ENCODE peak calls at places on chromosomes 11 and 22, in seven cellular contexts. One of them, this sample, is unnamed. For H4K20me1, the result is how much of the 10 kb centered on the place peaks cover.

GRCh38 chr11:32722255-32722654 is 72.2 kb downstream of the CCDC73 start:
- DNase-seq in fibroblast of lung: no peak
- DNase-seq in GM23248: no peak
- DNase-seq in IMR-90: no peak
- DNase-seq in K562: no peak
- DNase-seq in astrocyte: no peak
- DNase-seq in HCT116: no peak
- DNase-seq in this sample: no peak

GRCh38 chr22:39212721-39213376 is 31.9 kb downstream of the PDGFB start:
- DNase-seq in astrocyte: no peak
- DNase-seq in GM23248: no peak
- DNase-seq in IMR-90: no peak
- DNase-seq in fibroblast of lung: peak
- DNase-seq in HCT116: peak
- DNase-seq in K562: peak
- DNase-seq in this sample: no peak

GRCh38 chr22:29158546-29158945 is 47.1 kb upstream of the EMID1 start:
- DNase-seq in HCT116: no peak
- DNase-seq in fibroblast of lung: no peak
- DNase-seq in IMR-90: no peak
- DNase-seq in K562: no peak
- DNase-seq in astrocyte: no peak
- DNase-seq in GM23248: no peak
- DNase-seq in this sample: no peak

GRCh38 chr11:34161812-34162506 is 56.5 kb downstream of the NAT10 start:
- DNase-seq in GM23248: peak
- DNase-seq in astrocyte: peak
- DNase-seq in IMR-90: peak
- DNase-seq in fibroblast of lung: no peak
- DNase-seq in K562: peak
- DNase-seq in HCT116: no peak
- DNase-seq in this sample: no peak

GRCh38 chr11:2690261-2690575 is 9.6 kb downstream of the KCNQ1OT1 start:
- DNase-seq in fibroblast of lung: no peak
- DNase-seq in K562: no peak
- DNase-seq in IMR-90: no peak
- DNase-seq in GM23248: no peak
- DNase-seq in HCT116: no peak
- DNase-seq in astrocyte: no peak
- DNase-seq in this sample: no peak

GRCh38 chr22:41991111-41991510 is 7.5 kb upstream of the WBP2NL start:
- DNase-seq in K562: no peak
- DNase-seq in fibroblast of lung: no peak
- DNase-seq in HCT116: no peak
- DNase-seq in GM23248: no peak
- DNase-seq in IMR-90: no peak
- DNase-seq in astrocyte: no peak
- DNase-seq in this sample: no peak

GRCh38 chr11:34495724-34496377 is 17.7 kb downstream of the ELF5 start:
- DNase-seq in astrocyte: peak
- DNase-seq in IMR-90: no peak
- DNase-seq in GM23248: peak
- DNase-seq in fibroblast of lung: no peak
- DNase-seq in HCT116: peak
- DNase-seq in K562: no peak
- DNase-seq in this sample: no peak

GRCh38 chr11:1481483-1481825 is 5.1 kb downstream of the MOB2 start:
- DNase-seq in HCT116: no peak
- DNase-seq in GM23248: no peak
- DNase-seq in fibroblast of lung: no peak
- DNase-seq in astrocyte: no peak
- DNase-seq in K562: no peak
- DNase-seq in IMR-90: no peak
- DNase-seq in this sample: no peak

GRCh38 chr11:10317281-10317755 is 12.4 kb downstream of the ADM start:
- DNase-seq in HCT116: no peak
- DNase-seq in fibroblast of lung: peak
- DNase-seq in K562: no peak
- DNase-seq in IMR-90: peak
- DNase-seq in astrocyte: no peak
- DNase-seq in GM23248: no peak
- DNase-seq in this sample: no peak

GRCh38 chr22:35299217-35299716 is 427 bp upstream of the TOM1 start:
- DNase-seq in IMR-90: no peak
- DNase-seq in fibroblast of lung: peak
- DNase-seq in K562: no peak
- DNase-seq in HCT116: no peak
- DNase-seq in GM23248: peak
- DNase-seq in astrocyte: peak
- DNase-seq in this sample: no peak

GRCh38 chr22:36758792-36759271 is 17.1 kb downstream of the IFT27 start:
- DNase-seq in astrocyte: no peak
- DNase-seq in fibroblast of lung: no peak
- DNase-seq in HCT116: no peak
- DNase-seq in K562: no peak
- DNase-seq in IMR-90: no peak
- DNase-seq in GM23248: no peak
- DNase-seq in this sample: no peak

GRCh38 chr11:70495351-70496310 is 97.3 kb downstream of the CTTN start:
- DNase-seq in K562: no peak
- DNase-seq in fibroblast of lung: no peak
- DNase-seq in GM23248: no peak
- DNase-seq in IMR-90: no peak
- DNase-seq in HCT116: no peak
- DNase-seq in astrocyte: no peak
- DNase-seq in this sample: no peak

GRCh38 chr11:116946414-116946813 is 109.0 kb upstream of the APOA1 start:
- DNase-seq in HCT116: no peak
- DNase-seq in K562: no peak
- DNase-seq in IMR-90: peak
- DNase-seq in astrocyte: peak
- DNase-seq in GM23248: no peak
- DNase-seq in fibroblast of lung: no peak
- DNase-seq in this sample: no peak

GRCh38 chr11:66857927-66858185 is 992 bp downstream of the LRFN4 start:
- DNase-seq in IMR-90: no peak
- DNase-seq in K562: no peak
- DNase-seq in HCT116: no peak
- DNase-seq in GM23248: no peak
- DNase-seq in fibroblast of lung: no peak
- DNase-seq in astrocyte: no peak
- DNase-seq in this sample: no peak
- H3K4me3 ChIP-seq in IMR-90: no peak
- H3K4me3 ChIP-seq in K562: peak
- H3K4me3 ChIP-seq in HCT116: peak
- H3K4me3 ChIP-seq in GM23248: peak
- H3K4me3 ChIP-seq in fibroblast of lung: peak
- H3K4me3 ChIP-seq in astrocyte: no peak
- H3K4me3 ChIP-seq in this sample: no peak

DNA sequence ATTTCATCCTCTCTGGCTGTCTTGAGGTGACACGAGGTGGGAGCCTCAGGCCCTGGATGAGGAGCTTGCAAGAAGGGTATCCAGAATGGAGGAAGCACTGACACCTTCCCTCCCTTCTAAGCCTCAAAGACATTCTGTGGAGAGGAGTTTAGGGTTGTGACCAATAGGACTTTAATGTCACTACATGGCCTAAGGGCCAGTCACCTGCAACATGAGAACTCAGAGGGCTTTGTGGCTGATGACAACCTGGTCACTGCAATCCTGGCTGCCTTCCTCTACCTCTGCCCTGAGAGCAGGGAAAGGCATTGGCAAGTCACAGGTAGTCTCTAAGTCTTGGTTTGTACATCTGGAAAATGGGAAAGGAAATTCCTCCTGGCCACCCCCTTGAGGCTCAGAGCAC is 33.7 kb downstream of the PISD start:
- DNase-seq in HCT116: no peak
- DNase-seq in GM23248: no peak
- DNase-seq in fibroblast of lung: no peak
- DNase-seq in K562: no peak
- DNase-seq in IMR-90: no peak
- DNase-seq in astrocyte: no peak
- DNase-seq in this sample: no peak
- H4K20me1 ChIP-seq in HCT116: under half
- H4K20me1 ChIP-seq in GM23248: under half
- H4K20me1 ChIP-seq in fibroblast of lung: under half
- H4K20me1 ChIP-seq in K562: under half
- H4K20me1 ChIP-seq in IMR-90: half or more
- H4K20me1 ChIP-seq in astrocyte: half or more
- H4K20me1 ChIP-seq in this sample: half or more

GRCh38 chr11:36376888-36377758 is 81.0 kb downstream of the PRR5L start:
- DNase-seq in GM23248: peak
- DNase-seq in astrocyte: peak
- DNase-seq in HCT116: no peak
- DNase-seq in K562: no peak
- DNase-seq in fibroblast of lung: no peak
- DNase-seq in IMR-90: peak
- DNase-seq in this sample: peak
- H3K4me3 ChIP-seq in GM23248: peak
- H3K4me3 ChIP-seq in astrocyte: peak
- H3K4me3 ChIP-seq in HCT116: no peak
- H3K4me3 ChIP-seq in K562: no peak
- H3K4me3 ChIP-seq in fibroblast of lung: peak
- H3K4me3 ChIP-seq in IMR-90: peak
- H3K4me3 ChIP-seq in this sample: peak

GRCh38 chr11:82505384-82505783 is 228.3 kb downstream of the FAM181B start:
- DNase-seq in GM23248: no peak
- DNase-seq in K562: no peak
- DNase-seq in IMR-90: no peak
- DNase-seq in fibroblast of lung: no peak
- DNase-seq in astrocyte: no peak
- DNase-seq in HCT116: no peak
- DNase-seq in this sample: no peak

DNA sequence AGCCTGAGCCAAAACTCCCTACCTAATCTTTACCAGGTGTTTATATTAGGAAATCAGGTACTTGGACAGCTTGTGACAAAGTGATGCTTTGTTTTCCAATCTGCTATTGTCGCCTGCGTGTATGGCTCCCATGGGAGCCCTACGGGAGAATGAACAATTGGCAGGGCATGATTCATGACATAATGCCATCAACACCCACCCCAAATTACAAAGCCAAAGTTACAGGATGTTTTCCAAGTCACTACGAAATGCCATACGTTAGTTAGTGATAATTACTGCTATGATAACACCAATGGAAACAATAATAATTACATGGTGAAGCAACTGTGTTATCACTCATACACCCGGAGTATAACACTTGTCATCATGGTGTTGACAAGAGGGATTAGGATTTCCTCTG is 226.4 kb downstream of the FAM181B start:
- DNase-seq in GM23248: no peak
- DNase-seq in IMR-90: no peak
- DNase-seq in K562: no peak
- DNase-seq in astrocyte: no peak
- DNase-seq in HCT116: no peak
- DNase-seq in fibroblast of lung: no peak
- DNase-seq in this sample: no peak
- H4K20me1 ChIP-seq in GM23248: under half
- H4K20me1 ChIP-seq in IMR-90: under half
- H4K20me1 ChIP-seq in K562: under half
- H4K20me1 ChIP-seq in astrocyte: under half
- H4K20me1 ChIP-seq in HCT116: under half
- H4K20me1 ChIP-seq in fibroblast of lung: under half
- H4K20me1 ChIP-seq in this sample: under half

GRCh38 chr11:132286106-132286505 is 915.7 kb downstream of the NTM start:
- DNase-seq in IMR-90: no peak
- DNase-seq in HCT116: no peak
- DNase-seq in astrocyte: no peak
- DNase-seq in K562: no peak
- DNase-seq in GM23248: no peak
- DNase-seq in fibroblast of lung: no peak
- DNase-seq in this sample: no peak
- H3K4me3 ChIP-seq in IMR-90: no peak
- H3K4me3 ChIP-seq in HCT116: no peak
- H3K4me3 ChIP-seq in astrocyte: no peak
- H3K4me3 ChIP-seq in K562: no peak
- H3K4me3 ChIP-seq in GM23248: no peak
- H3K4me3 ChIP-seq in fibroblast of lung: no peak
- H3K4me3 ChIP-seq in this sample: no peak

GRCh38 chr11:45812581-45813548 is 7.9 kb downstream of the SLC35C1 start:
- DNase-seq in astrocyte: no peak
- DNase-seq in K562: no peak
- DNase-seq in fibroblast of lung: no peak
- DNase-seq in IMR-90: no peak
- DNase-seq in HCT116: no peak
- DNase-seq in GM23248: no peak
- DNase-seq in this sample: no peak

GRCh38 chr11:45809456-45810395 is 4.8 kb downstream of the SLC35C1 start:
- DNase-seq in GM23248: peak
- DNase-seq in astrocyte: no peak
- DNase-seq in HCT116: no peak
- DNase-seq in K562: no peak
- DNase-seq in fibroblast of lung: no peak
- DNase-seq in IMR-90: no peak
- DNase-seq in this sample: no peak

GRCh38 chr11:45811571-45812290 is 6.8 kb downstream of the SLC35C1 start:
- DNase-seq in K562: no peak
- DNase-seq in GM23248: no peak
- DNase-seq in astrocyte: no peak
- DNase-seq in fibroblast of lung: no peak
- DNase-seq in HCT116: no peak
- DNase-seq in IMR-90: no peak
- DNase-seq in this sample: no peak

GRCh38 chr11:45811109-45811435 is 6.1 kb downstream of the SLC35C1 start:
- DNase-seq in fibroblast of lung: no peak
- DNase-seq in HCT116: no peak
- DNase-seq in astrocyte: no peak
- DNase-seq in K562: no peak
- DNase-seq in IMR-90: no peak
- DNase-seq in GM23248: no peak
- DNase-seq in this sample: no peak

GRCh38 chr11:45810431-45811108 is 5.6 kb downstream of the SLC35C1 start:
- DNase-seq in K562: no peak
- DNase-seq in GM23248: no peak
- DNase-seq in HCT116: no peak
- DNase-seq in fibroblast of lung: no peak
- DNase-seq in IMR-90: no peak
- DNase-seq in astrocyte: no peak
- DNase-seq in this sample: no peak
- H4K20me1 ChIP-seq in K562: under half
- H4K20me1 ChIP-seq in GM23248: under half
- H4K20me1 ChIP-seq in HCT116: under half
- H4K20me1 ChIP-seq in fibroblast of lung: under half
- H4K20me1 ChIP-seq in IMR-90: under half
- H4K20me1 ChIP-seq in astrocyte: half or more
- H4K20me1 ChIP-seq in this sample: under half

This sample was measured in DND-41.